ENCODE peak calls at places on chromosomes 2 and 18, in five cellular contexts. K, L, P, M and T are unnamed samples.

GRCh38 chr2:85718885-85719487 is 24.8 kb downstream of the GNLY start:
- DNase-seq in K (no peak), L (no peak), P (no peak), M (no peak), T (no peak)

GRCh38 chr2:64781991-64782390 is 128.3 kb upstream of the SERTAD2 start:
- DNase-seq in M (peak), L (no peak), K (no peak), P (no peak), T (no peak)

GRCh38 chr2:151315381-151315903 is 26.0 kb upstream of the NMI start:
- DNase-seq in M (no peak), L (peak), K (no peak), P (no peak), T (no peak)

GRCh38 chr2:224909885-224910517 is 132.3 kb downstream of the DOCK10 start:
- DNase-seq in L (no peak), K (no peak), P (no peak), M (peak), T (peak)

GRCh38 chr18:39841133-39842041 is 2113.6 kb upstream of the PIK3C3 start:
- DNase-seq in K (peak), M (peak), L (peak), P (peak), T (peak)

GRCh38 chr2:23312996-23313606 is 71.9 kb upstream of the KLHL29 start:
- DNase-seq in M (peak), K (peak), L (peak), P (peak), T (peak)

GRCh38 chr2:129912066-129912820 is 67.2 kb upstream of the RAB6C start:
- DNase-seq in K (no peak), L (peak), P (peak), M (no peak), T (no peak)

GRCh38 chr2:191369034-191369433 is 123.8 kb downstream of the MYO1B start:
- DNase-seq in P (no peak), M (no peak), K (no peak), L (no peak), T (no peak)

GRCh38 chr2:190318931-190319556 is 582 bp downstream of the HIBCH start:
- DNase-seq in L (no peak), K (no peak), M (peak), P (no peak), T (no peak)

GRCh38 chr2:19540739-19541503 is 182.5 kb upstream of the OSR1 start:
- DNase-seq in P (no peak), K (no peak), M (peak), L (no peak), T (peak)

GRCh38 chr2:75155115-75155514 is 44.2 kb downstream of the TACR1 start:
- DNase-seq in M (no peak), L (no peak), K (no peak), P (no peak), T (no peak)

GRCh38 chr2:11634584-11634983 is 35.4 kb downstream of the NTSR2 start:
- DNase-seq in P (no peak), M (no peak), K (no peak), L (no peak), T (no peak)

GRCh38 chr2:110725370-110725769 is 7.0 kb upstream of the ACOXL start:
- DNase-seq in M (no peak), P (no peak), L (no peak), K (no peak), T (no peak)

GRCh38 chr2:226300487-226300886 is 499.1 kb downstream of the IRS1 start:
- DNase-seq in K (no peak), M (no peak), L (no peak), P (no peak), T (no peak)

GRCh38 chr2:136238552-136239346 is 120.8 kb upstream of the CXCR4 start:
- DNase-seq in L (no peak), P (no peak), M (peak), K (no peak), T (peak)

GRCh38 chr2:239160226-239161143 is 240.3 kb downstream of the HDAC4 start:
- DNase-seq in M (no peak), K (no peak), P (no peak), L (peak), T (no peak)

GRCh38 chr2:46336560-46336959 is 39.4 kb downstream of the EPAS1 start:
- DNase-seq in P (no peak), L (no peak), M (no peak), K (no peak), T (peak)

GRCh38 chr2:46335404-46335965 is 38.3 kb downstream of the EPAS1 start:
- DNase-seq in M (no peak), L (peak), P (peak), K (peak), T (peak)

GRCh38 chr2:46334389-46335345 is 37.5 kb downstream of the EPAS1 start:
- DNase-seq in P (no peak), L (no peak), K (no peak), M (no peak), T (peak)

GRCh38 chr2:46337208-46337994 is 40.2 kb downstream of the EPAS1 start:
- DNase-seq in L (no peak), M (no peak), K (no peak), P (no peak), T (no peak)

DNA sequence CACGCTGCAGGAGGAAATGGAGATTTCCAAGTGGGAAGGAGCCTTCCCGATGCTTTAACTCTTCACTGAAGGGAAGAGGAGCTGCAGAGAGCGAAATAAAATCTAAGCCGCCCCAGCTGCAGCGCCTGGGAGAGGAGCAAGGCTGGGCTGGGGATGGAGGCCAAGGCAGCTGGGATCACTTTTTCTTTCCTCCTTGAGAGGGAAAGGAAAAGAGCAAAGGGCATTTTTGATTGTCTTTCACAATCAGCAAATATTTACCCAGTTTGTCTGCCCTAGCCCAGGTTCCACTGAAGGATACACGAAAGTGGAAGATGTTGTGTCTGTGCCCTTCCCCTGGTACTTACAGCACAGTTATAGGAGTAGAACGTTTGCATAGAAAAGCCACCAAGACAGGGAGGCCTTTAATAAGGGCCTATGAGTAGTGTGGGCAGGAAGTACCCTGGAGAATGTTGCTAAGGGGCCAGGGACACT is 38.8 kb downstream of the EPAS1 start:
- DNase-seq in P (no peak), L (no peak), M (no peak), K (no peak), T (no peak)
- H2AK5ac ChIP-seq in P (no peak), L (no peak), M (no peak), K (no peak), T (peak)

DNA sequence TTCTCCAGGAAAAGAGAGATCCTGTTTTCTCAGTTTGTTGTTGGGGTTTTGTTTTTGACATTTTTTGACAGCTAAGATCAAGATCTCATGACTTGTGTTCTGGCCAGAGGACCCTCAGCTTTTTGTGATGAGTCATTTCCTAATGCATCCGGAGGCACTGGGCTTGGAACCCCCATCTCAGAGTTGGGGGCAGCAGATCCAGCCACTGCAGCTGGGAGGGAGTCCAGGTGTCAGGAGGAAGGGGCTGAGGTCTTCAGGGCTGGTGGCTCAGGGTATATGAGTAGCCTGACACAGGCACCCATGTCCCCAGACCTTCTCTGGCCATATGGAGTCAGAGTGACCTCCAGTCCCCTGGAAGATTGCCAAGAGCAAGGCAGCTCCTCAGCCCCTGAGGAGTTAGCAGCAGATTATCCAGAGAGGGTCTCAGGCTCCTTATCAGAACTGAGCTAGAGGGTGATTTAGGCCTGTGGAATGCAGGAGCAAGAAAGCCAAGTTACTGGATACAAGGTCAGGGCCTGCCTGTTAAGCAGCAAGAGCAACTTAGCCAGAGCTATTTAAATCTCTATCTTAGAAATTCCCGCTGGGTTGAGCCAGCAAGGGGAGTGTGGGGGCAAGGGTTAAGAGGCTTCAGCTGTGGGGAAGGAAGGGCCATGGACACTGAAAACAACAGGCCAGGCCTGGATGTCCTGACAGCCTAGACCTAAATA is 62.4 kb downstream of the TANC1 start:
- DNase-seq in K (peak), M (peak), L (peak), P (no peak), T (peak)
- H2AK5ac ChIP-seq in K (no peak), M (peak), L (no peak), P (no peak), T (peak)

DNA sequence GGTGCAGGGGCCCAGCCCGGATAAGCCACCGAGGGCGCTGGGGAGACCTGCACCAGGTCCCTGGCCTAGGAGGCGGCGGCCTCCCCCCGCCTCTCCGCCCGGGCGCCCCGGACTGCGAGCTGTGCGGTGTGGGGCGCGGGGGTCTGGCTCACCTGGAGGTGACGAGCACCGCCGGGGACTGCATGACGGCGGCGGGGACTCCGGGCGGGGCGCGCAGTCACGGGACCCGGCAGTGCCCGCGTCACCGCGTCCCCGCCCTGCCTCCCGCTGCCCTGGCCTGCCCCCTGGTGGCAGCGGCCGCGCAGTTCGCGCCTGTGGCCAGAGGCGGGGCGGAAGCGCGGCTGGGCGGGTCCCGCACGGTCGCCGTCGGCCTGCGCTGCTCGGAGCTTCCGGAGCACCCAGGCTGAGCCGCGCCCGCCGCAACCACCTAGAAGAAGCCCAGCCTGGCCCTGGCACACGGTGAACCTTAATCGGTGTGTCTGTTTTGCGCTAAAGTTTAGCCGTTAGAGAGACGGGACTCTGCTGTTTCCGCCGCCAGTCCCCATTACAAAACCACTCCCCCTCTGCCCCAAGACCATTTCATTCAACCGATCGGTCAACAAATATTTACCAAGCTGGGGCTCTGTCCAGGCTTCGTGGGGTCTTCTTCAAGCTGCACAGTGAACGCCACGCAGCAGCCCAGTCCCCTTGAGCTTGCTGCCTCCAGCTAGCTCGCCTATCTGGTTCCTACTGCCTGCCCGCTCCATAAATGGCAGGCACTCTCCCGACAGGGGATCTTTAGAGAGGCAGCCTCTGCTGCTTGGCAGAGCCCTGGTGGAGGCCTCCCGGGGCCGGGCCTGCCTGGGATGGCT is at the start of gene HS1BP3:
- DNase-seq in K (peak), M (peak), P (peak), L (peak), T (peak)
- H2AK5ac ChIP-seq in K (peak), M (peak), P (no peak), L (no peak), T (peak)

DNA sequence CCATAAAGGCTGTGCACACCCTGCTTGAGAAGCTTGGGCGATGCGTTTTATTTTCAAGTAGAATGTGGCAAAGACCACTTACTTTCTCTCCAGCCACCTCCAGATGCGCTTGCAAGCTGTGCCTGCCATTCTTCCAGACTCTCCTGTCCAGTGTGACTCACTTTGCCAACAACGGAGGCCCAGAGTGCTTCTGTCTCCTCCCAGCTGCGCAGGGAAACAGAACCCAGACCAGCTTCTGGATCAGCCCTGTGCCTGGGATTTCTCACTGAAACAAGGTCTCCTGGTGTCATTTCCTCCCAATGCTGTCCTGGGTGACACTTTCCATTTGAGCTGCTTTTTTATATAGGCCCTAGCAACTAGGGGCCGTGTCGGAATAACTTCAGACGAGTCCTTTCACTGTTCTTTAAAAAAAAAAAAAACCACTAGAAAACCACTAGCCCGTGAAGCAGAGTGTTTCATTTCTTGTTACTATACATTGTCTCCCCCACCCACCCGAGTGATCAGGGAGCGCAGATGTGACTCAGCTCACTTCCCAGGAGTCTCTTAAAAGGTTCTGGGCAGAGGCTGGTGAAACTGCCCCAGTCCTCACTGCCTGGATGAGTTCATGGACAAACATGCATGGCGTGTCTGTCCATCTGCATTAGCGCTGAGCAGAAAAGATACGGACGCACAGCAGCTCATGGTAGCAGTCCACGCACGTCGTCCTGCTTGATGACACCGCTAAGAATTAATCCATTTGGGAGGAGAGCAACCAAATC is 25.3 kb upstream of the RPL31 start:
- DNase-seq in P (no peak), K (no peak), M (no peak), L (no peak), T (peak)
- H2AK5ac ChIP-seq in P (no peak), K (peak), M (no peak), L (no peak), T (no peak)

GRCh38 chr2:120769787-120770120 is 34.1 kb downstream of the GLI2 start:
- DNase-seq in L (no peak), K (no peak), P (no peak), M (no peak), T (no peak)

GRCh38 chr2:120770176-120770575 is 34.5 kb downstream of the GLI2 start:
- DNase-seq in M (no peak), L (no peak), P (no peak), K (no peak), T (no peak)

GRCh38 chr2:120770641-120771040 is 35.0 kb downstream of the GLI2 start:
- DNase-seq in L (no peak), K (no peak), M (no peak), P (no peak), T (no peak)

GRCh38 chr2:120768112-120769048 is 32.7 kb downstream of the GLI2 start:
- DNase-seq in M (no peak), L (no peak), K (no peak), P (no peak), T (no peak)

GRCh38 chr2:120769076-120769786 is 33.6 kb downstream of the GLI2 start:
- DNase-seq in L (no peak), K (no peak), P (no peak), M (no peak), T (no peak)
- H2AK5ac ChIP-seq in L (no peak), K (no peak), P (peak), M (no peak), T (no peak)

DNA sequence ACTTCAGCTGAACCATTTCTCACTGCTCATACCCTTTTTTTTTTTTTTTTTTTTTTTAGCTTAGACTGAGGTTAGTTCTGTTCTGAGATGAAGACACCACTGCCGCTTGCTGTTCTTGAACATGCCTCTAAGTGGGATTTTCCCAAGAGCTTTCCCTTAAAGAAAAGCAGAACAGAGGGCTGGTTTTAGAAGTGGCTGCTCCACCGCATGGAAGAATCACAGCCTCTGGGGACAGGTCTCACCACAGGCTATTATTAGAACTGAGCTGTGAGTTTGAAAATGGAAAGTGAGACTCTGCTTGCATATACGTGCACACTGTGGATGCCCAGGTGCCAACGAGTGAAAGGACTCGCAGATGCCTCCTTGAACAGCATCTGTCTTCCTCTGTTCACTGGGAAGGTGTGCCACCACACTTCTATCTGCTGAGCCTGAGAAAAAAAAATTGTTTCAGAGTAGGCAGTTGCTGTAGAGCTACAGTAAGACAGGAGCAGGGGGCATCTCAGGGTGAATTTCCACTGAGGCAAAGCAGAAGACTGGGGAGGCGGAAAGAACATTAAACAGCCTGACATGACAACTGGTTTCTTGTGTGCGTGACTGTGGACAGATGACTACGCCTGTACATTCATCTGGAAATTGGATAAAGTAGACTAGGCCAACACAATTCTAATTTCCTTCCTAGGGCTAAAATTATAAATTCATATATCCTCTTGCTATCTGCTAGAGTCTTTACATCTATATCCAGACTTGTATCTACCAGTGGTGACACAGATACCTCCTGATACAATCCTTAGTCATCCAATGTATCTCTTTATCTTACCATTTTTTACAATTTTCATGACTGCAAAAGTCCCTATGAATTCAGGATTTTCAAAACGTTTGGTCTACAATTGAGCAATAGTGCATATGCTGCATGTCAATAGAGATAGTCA is 1045.7 kb upstream of the CELF4 start:
- DNase-seq in K (no peak), L (no peak), P (no peak), M (peak), T (peak)
- H2AK5ac ChIP-seq in K (no peak), L (no peak), P (no peak), M (no peak), T (no peak)

GRCh38 chr18:10351221-10351795 is 103.1 kb upstream of the APCDD1 start:
- DNase-seq in P (no peak), K (no peak), L (no peak), M (no peak), T (no peak)
- H2AK5ac ChIP-seq in P (no peak), K (no peak), L (no peak), M (no peak), T (no peak)

GRCh38 chr2:234630676-234631350 is 133.9 kb upstream of the ARL4C start:
- DNase-seq in P (peak), K (no peak), L (no peak), M (peak), T (peak)
- H2AK5ac ChIP-seq in P (no peak), K (no peak), L (no peak), M (no peak), T (no peak)